ENCODE peak calls at places on chromosome 15, in nine cellular contexts. G is mesothelial cell of epicardium, B is HFF-Myc, Q is choroid plexus epithelial cell, T is esophagus squamous epithelium, H is MCF 10A, W is ascending aorta, R is Peyer's patch, Y is activated B cell treated with CpG ODN at 0.5 μM for 24 hours. D is an unnamed sample.

GRCh38 chr15:69328739-69329138 is 30.0 kb downstream of the PAQR5 start:
- DNase-seq in Y (no peak), Q (no peak), G (no peak), W (no peak), B (no peak), R (no peak), H (no peak), T (no peak), D (no peak)

GRCh38 chr15:59332009-59332408 is 40.7 kb downstream of the MYO1E start:
- DNase-seq in Y (no peak), B (no peak), T (no peak), H (no peak), W (no peak), R (no peak), G (no peak), Q (no peak), D (no peak)

GRCh38 chr15:20348291-20348899 is 193.2 kb downstream of the GOLGA6L6 start:
- DNase-seq in W (peak), Q (no peak), R (no peak), Y (no peak), H (no peak), T (no peak), G (peak), B (no peak), D (peak)

GRCh38 chr15:55196011-55196410 is 730 bp downstream of the RSL24D1 start:
- DNase-seq in Q (peak), W (no peak), R (no peak), H (no peak), Y (no peak), T (no peak), G (no peak), B (no peak), D (no peak)

GRCh38 chr15:96416934-96417759 is 86.6 kb downstream of the NR2F2 start:
- DNase-seq in Y (no peak), R (no peak), B (no peak), H (no peak), T (no peak), G (no peak), Q (peak), W (no peak), D (no peak)

GRCh38 chr15:97084650-97085049 is 754.1 kb downstream of the NR2F2 start:
- DNase-seq in H (no peak), B (no peak), Q (peak), Y (no peak), R (no peak), G (no peak), W (no peak), T (no peak), D (no peak)

GRCh38 chr15:38508647-38509046 is 54.7 kb downstream of the FAM98B start:
- DNase-seq in G (no peak), T (no peak), B (no peak), R (no peak), W (no peak), Y (no peak), Q (no peak), H (no peak), D (peak)

GRCh38 chr15:97085806-97086205 is 755.3 kb downstream of the NR2F2 start:
- DNase-seq in W (no peak), R (no peak), Q (no peak), B (no peak), T (no peak), Y (no peak), G (no peak), H (no peak), D (no peak)

GRCh38 chr15:101027920-101028319 is 108.8 kb downstream of the LRRK1 start:
- DNase-seq in G (no peak), R (peak), Q (no peak), Y (no peak), W (peak), T (no peak), B (no peak), H (no peak), D (no peak)

GRCh38 chr15:33988384-33988783 is 20.1 kb downstream of the CHRM5 start:
- DNase-seq in Y (no peak), T (no peak), W (no peak), B (no peak), Q (peak), G (no peak), H (no peak), R (no peak), D (no peak)

GRCh38 chr15:41896566-41896965 is 2.7 kb upstream of the SPTBN5 start:
- DNase-seq in G (no peak), Q (no peak), T (no peak), H (no peak), W (no peak), R (no peak), B (no peak), Y (no peak), D (no peak)

GRCh38 chr15:95522533-95522932 is 808.0 kb upstream of the NR2F2 start:
- DNase-seq in W (no peak), Q (peak), G (no peak), H (no peak), B (no peak), R (no peak), Y (no peak), T (no peak), D (no peak)

GRCh38 chr15:30044377-30044776 is 38.4 kb upstream of the GOLGA8J start:
- DNase-seq in Q (no peak), T (no peak), R (no peak), G (no peak), H (no peak), W (no peak), B (no peak), Y (no peak), D (no peak)

GRCh38 chr15:68387288-68388143 is 44.4 kb downstream of the ITGA11 start:
- DNase-seq in R (no peak), Y (peak), W (peak), H (no peak), T (no peak), Q (no peak), B (no peak), G (no peak), D (no peak)

GRCh38 chr15:31135523-31135922 is 34.0 kb upstream of the TRPM1 start:
- DNase-seq in G (no peak), Y (no peak), B (no peak), W (no peak), R (no peak), T (no peak), H (no peak), Q (no peak), D (no peak)

GRCh38 chr15:92645051-92645631 is 10.4 kb downstream of the FAM174B start:
- DNase-seq in Q (no peak), B (no peak), H (no peak), G (no peak), R (no peak), W (no peak), T (no peak), Y (no peak), D (no peak)

GRCh38 chr15:70328137-70329115 is 230.7 kb upstream of the TLE3 start:
- DNase-seq in Q (peak), Y (no peak), B (no peak), R (peak), G (no peak), T (no peak), H (no peak), W (peak), D (peak)

GRCh38 chr15:36371509-36371908 is 207.9 kb upstream of the CDIN1 start:
- DNase-seq in Y (no peak), G (no peak), W (no peak), R (no peak), H (no peak), Q (peak), T (no peak), B (no peak), D (no peak)

GRCh38 chr15:89479173-89479572 is 17.2 kb downstream of the RHCG start:
- DNase-seq in Q (no peak), T (no peak), Y (no peak), R (no peak), H (no peak), G (no peak), B (no peak), W (no peak), D (no peak)

GRCh38 chr15:70486451-70487379 is 276.6 kb downstream of the UACA start:
- DNase-seq in B (no peak), W (peak), T (peak), Q (peak), H (peak), R (peak), G (no peak), Y (peak), D (peak)

GRCh38 chr15:72168131-72168825 is 29.3 kb downstream of the GRAMD2A start:
- DNase-seq in Q (peak), Y (no peak), H (peak), W (no peak), T (no peak), B (no peak), G (no peak), R (no peak), D (peak)

GRCh38 chr15:38688761-38689160 is 124.1 kb upstream of the RASGRP1 start:
- DNase-seq in G (no peak), Y (no peak), T (no peak), Q (no peak), R (peak), B (no peak), H (no peak), W (no peak), D (no peak)

GRCh38 chr15:49863431-49864205 is 242.8 kb downstream of the DTWD1 start:
- DNase-seq in Q (peak), W (no peak), Y (no peak), T (no peak), R (no peak), H (peak), B (no peak), G (no peak), D (no peak)

GRCh38 chr15:60120100-60120499 is 116.0 kb downstream of the FOXB1 start:
- DNase-seq in Q (no peak), T (no peak), R (no peak), H (no peak), Y (no peak), G (no peak), B (no peak), W (no peak), D (no peak)

GRCh38 chr15:68317281-68318007 is 39.9 kb downstream of the FEM1B start:
- DNase-seq in R (no peak), G (no peak), T (no peak), Q (no peak), W (peak), Y (no peak), B (no peak), H (no peak), D (no peak)

GRCh38 chr15:68220489-68220888 is 9.0 kb downstream of the CLN6 start:
- DNase-seq in T (no peak), B (no peak), W (peak), Q (no peak), H (no peak), R (no peak), G (no peak), Y (no peak), D (no peak)

GRCh38 chr15:39534996-39535395 is 45.9 kb upstream of the THBS1 start:
- DNase-seq in W (no peak), H (no peak), Q (no peak), G (no peak), R (no peak), T (no peak), B (no peak), Y (no peak), D (no peak)

GRCh38 chr15:58062175-58062574 is 3.3 kb downstream of the ALDH1A2 start:
- DNase-seq in W (no peak), Q (no peak), Y (no peak), G (no peak), R (no peak), T (no peak), H (no peak), B (no peak), D (no peak)

GRCh38 chr15:52653451-52653964 is 25.7 kb downstream of the ATOSA start:
- DNase-seq in Q (peak), Y (no peak), T (no peak), B (peak), R (no peak), G (no peak), W (no peak), H (peak), D (no peak)

GRCh38 chr15:66462630-66463029 is 34.9 kb downstream of the SNAPC5 start:
- DNase-seq in B (no peak), W (no peak), H (no peak), Y (no peak), T (no peak), Q (peak), R (no peak), G (no peak), D (no peak)

GRCh38 chr15:60017538-60018199 is 13.6 kb downstream of the FOXB1 start:
- DNase-seq in H (peak), Y (no peak), W (no peak), R (no peak), G (no peak), T (no peak), B (no peak), Q (peak), D (no peak)

GRCh38 chr15:68789921-68790575 is 30.6 kb downstream of the ANP32A start:
- DNase-seq in Y (no peak), R (no peak), W (no peak), B (no peak), T (no peak), G (no peak), H (no peak), Q (peak), D (no peak)

GRCh38 chr15:80970018-80970657 is 19.5 kb downstream of the MESD start:
- DNase-seq in H (peak), G (peak), Y (no peak), B (peak), R (no peak), W (peak), Q (peak), T (no peak), D (peak)

GRCh38 chr15:69025320-69025719 is 10.8 kb downstream of the NOX5 start:
- DNase-seq in W (no peak), B (no peak), R (no peak), H (no peak), G (no peak), T (no peak), Y (no peak), Q (no peak), D (no peak)

GRCh38 chr15:95319242-95319641 is 1011.3 kb upstream of the NR2F2 start:
- DNase-seq in H (no peak), G (no peak), Q (no peak), R (no peak), Y (no peak), B (no peak), T (no peak), W (no peak), D (no peak)

GRCh38 chr15:48447657-48448056 is 116.4 kb downstream of the DUT start:
- DNase-seq in T (no peak), W (no peak), B (peak), H (peak), R (no peak), Y (no peak), G (no peak), Q (peak), D (no peak)

GRCh38 chr15:68808091-68808490 is 12.6 kb downstream of the ANP32A start:
- DNase-seq in W (peak), Y (no peak), R (no peak), G (no peak), Q (peak), T (no peak), B (no peak), H (no peak), D (no peak)

DNA sequence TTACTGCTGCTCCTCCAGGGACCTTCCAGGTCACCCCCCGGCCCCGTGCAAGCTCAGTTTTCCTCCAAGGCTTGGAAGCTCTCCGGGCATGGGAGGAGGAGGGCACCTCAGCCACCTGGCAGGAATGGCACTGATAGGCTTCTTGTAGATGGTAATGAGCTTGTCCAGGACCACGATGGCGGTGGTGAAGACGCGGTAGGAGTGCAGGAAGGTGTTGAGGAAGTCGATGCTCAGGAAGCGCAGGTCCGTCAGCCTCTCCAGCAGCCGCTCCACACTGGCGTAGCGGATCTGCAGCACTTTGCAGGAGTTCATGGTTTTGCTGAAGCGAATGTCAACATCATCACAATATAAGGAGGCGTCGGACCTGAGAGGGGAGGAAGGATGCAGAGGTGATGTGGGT is 61.2 kb upstream of the CTSH start:
- DNase-seq in B (no peak), T (no peak), Y (no peak), R (no peak), G (no peak), H (no peak), Q (no peak), W (no peak), D (no peak)
- TF ChIP-seq CTCF in B (no peak), T (no peak), Y (no peak), R (no peak), G (no peak), H (no peak), Q (no peak), W (no peak), D (no peak)

DNA sequence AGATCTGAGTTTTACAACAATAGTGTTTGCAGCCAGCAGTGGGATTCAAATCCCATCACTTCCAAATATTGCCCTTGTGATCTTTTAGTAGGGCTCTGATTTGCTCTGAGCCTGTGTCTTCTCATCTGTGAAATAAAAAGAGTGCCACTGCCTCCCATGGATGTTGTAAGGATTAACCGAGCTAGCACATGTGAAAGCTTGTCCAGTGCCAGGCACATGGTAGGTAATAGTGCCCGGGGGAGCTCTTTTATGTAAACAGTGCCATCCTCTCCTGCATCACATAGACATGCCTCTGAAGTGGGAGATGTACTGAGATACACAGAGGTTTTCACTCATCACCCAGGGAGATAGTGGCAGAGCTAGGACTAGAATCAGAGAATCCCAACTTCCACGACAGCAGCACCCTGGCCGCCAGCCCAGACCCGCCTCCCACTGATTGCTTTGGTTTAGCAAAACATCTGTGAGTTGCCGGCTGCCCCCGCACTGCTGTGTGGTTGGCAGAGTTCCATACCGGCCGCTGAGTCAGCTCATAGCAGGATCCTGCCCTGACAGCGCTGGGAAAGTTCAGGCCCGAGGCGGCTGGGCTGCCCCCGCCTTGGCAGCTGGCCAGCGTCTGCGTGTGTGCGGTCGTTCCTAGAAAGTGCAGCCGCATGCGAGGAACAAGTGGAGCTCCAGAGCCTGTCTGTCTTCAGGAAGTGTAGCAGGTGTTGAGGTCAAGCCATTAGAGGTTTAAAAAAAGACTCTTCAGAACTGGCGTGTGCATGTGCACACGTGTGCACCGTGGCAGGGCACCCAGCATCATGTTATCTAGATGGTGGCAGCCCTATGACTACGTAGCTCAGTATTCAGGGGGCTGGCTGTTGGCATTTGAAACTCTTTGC is 5.0 kb downstream of the ARID3B start:
- DNase-seq in B (peak), W (peak), R (peak), Q (peak), Y (peak), G (peak), T (peak), H (peak), D (peak)
- TF ChIP-seq CTCF in B (no peak), W (no peak), R (peak), Q (no peak), Y (no peak), G (no peak), T (no peak), H (no peak), D (no peak)

GRCh38 chr15:63842626-63843025 is 8.9 kb upstream of the HERC1 start:
- DNase-seq in Y (no peak), Q (no peak), R (no peak), W (no peak), G (no peak), T (no peak), H (no peak), B (no peak), D (no peak)
- TF ChIP-seq CTCF in Y (no peak), Q (no peak), R (no peak), W (no peak), G (no peak), T (no peak), H (no peak), B (no peak), D (no peak)

DNA sequence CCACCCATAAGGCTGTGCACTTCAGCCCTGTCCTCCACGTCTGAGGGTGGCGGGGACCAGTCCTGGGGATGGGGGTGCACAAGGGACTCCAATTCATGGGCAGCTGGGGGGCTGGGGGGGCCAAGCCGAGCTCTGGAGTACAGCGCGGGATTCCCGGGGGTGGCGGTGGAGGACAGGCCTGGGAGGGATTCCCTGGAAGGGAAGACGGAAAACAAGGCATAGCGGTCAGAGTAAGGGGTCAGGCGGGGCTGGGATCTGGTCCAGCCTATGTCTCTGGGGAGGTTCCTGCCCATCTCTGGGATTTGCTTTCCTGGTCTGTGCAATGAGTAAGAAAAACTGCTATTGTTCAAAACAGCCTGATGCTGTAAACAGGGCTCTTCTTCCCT is 8.1 kb upstream of the IGDCC3 start:
- DNase-seq in T (no peak), B (no peak), R (no peak), Y (no peak), Q (peak), W (no peak), H (no peak), G (no peak), D (no peak)
- TF ChIP-seq CTCF in T (no peak), B (no peak), R (no peak), Y (no peak), Q (no peak), W (no peak), H (no peak), G (no peak), D (no peak)

DNA sequence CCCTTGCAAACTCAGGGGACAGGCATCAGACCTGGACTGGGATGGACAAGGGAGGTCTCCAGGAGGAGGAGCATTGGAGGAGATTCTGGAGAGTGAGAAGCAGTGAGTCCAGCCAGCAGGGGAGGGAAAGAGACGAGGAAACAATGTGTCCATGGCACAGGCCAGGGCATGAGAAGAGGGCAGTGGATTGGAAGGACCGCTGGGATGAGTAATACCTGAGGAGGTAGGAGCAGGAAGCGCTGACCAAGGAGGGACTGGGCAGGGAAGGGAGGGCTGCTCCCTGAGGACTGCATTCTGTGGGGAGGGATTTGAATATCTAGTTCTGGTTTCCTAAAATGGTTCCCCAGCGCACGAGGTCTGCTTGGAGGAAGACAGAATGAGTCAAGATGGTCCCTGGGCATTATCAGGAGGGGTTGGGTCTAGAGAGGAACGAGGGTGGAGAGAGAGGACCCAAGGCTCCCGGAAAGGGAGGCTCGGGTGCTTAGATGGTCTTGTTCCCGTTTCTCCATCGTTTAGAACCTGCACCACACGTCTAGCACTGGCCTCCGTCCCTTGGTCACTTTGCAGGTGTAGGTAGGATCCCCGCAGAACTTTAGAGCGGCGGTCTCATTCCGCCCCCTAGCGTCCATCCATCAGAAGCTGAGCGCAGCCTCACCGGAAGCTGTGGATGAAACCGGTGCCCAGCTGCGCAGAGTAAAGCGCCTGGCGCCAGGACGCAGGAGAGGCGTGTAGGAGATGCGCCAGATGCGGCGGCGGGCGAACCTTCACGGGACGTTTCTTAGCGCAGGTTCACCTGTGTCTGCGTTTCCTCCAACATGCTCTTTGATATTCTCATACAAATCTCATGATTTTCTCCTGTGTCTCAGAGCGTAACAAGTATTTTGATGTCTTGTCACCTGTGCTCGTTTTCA is 190.7 kb upstream of the NDN start:
- DNase-seq in B (no peak), R (no peak), G (peak), W (no peak), H (no peak), Y (no peak), Q (no peak), T (no peak), D (peak)
- TF ChIP-seq CTCF in B (peak), R (no peak), G (peak), W (peak), H (no peak), Y (no peak), Q (peak), T (peak), D (peak)